ENCODE peak calls at places on chromosomes 5 and 9, in seven cellular contexts. One of them, this sample, is unnamed.

GRCh38 chr9:82810902-82811301 is 252.0 kb downstream of the RASEF start:
- DNase-seq in Right ventricle myocardium inferior: no peak
- DNase-seq in thyroid gland: no peak
- DNase-seq in fibroblast of the conjunctiva: peak; percentile 14
- DNase-seq in BE2C: no peak
- DNase-seq in DMS53: peak; percentile 90
- DNase-seq in A549: peak; percentile 52
- DNase-seq in this sample: peak; percentile 72

GRCh38 chr5:169667896-169668674 is 31.0 kb downstream of the DOCK2 start:
- DNase-seq in Right ventricle myocardium inferior: no peak
- DNase-seq in thyroid gland: no peak
- DNase-seq in fibroblast of the conjunctiva: no peak
- DNase-seq in BE2C: no peak
- DNase-seq in DMS53: peak; percentile 17
- DNase-seq in A549: peak; percentile 80
- DNase-seq in this sample: peak; percentile 94

GRCh38 chr5:150258126-150258525 is 31.4 kb downstream of the CAMK2A start:
- DNase-seq in Right ventricle myocardium inferior: no peak
- DNase-seq in thyroid gland: no peak
- DNase-seq in fibroblast of the conjunctiva: no peak
- DNase-seq in BE2C: no peak
- DNase-seq in DMS53: no peak
- DNase-seq in A549: no peak
- DNase-seq in this sample: peak; percentile 85

GRCh38 chr9:23743041-23743440 is 83.0 kb downstream of the ELAVL2 start:
- DNase-seq in Right ventricle myocardium inferior: no peak
- DNase-seq in thyroid gland: no peak
- DNase-seq in fibroblast of the conjunctiva: no peak
- DNase-seq in BE2C: no peak
- DNase-seq in DMS53: no peak
- DNase-seq in A549: no peak
- DNase-seq in this sample: no peak

GRCh38 chr5:81803812-81804211 is 52.9 kb upstream of the SSBP2 start:
- DNase-seq in Right ventricle myocardium inferior: no peak
- DNase-seq in thyroid gland: no peak
- DNase-seq in fibroblast of the conjunctiva: no peak
- DNase-seq in BE2C: no peak
- DNase-seq in DMS53: no peak
- DNase-seq in A549: no peak
- DNase-seq in this sample: no peak

GRCh38 chr5:90418214-90418613 is 8.7 kb upstream of the CETN3 start:
- DNase-seq in Right ventricle myocardium inferior: no peak
- DNase-seq in thyroid gland: no peak
- DNase-seq in fibroblast of the conjunctiva: no peak
- DNase-seq in BE2C: no peak
- DNase-seq in DMS53: no peak
- DNase-seq in A549: no peak
- DNase-seq in this sample: no peak

GRCh38 chr5:148113243-148113642 is 49.5 kb downstream of the SPINK5 start:
- DNase-seq in Right ventricle myocardium inferior: no peak
- DNase-seq in thyroid gland: no peak
- DNase-seq in fibroblast of the conjunctiva: no peak
- DNase-seq in BE2C: no peak
- DNase-seq in DMS53: peak; percentile 47
- DNase-seq in A549: no peak
- DNase-seq in this sample: no peak

GRCh38 chr5:180519098-180519497 is 24.9 kb downstream of the CNOT6 start:
- DNase-seq in Right ventricle myocardium inferior: no peak
- DNase-seq in thyroid gland: no peak
- DNase-seq in fibroblast of the conjunctiva: no peak
- DNase-seq in BE2C: no peak
- DNase-seq in DMS53: no peak
- DNase-seq in A549: no peak
- DNase-seq in this sample: no peak

GRCh38 chr5:150138551-150139265 is 16.9 kb downstream of the PDGFRB start:
- DNase-seq in Right ventricle myocardium inferior: peak; percentile 78
- DNase-seq in thyroid gland: peak; percentile 63
- DNase-seq in fibroblast of the conjunctiva: peak; percentile 69
- DNase-seq in BE2C: no peak
- DNase-seq in DMS53: no peak
- DNase-seq in A549: no peak
- DNase-seq in this sample: no peak

GRCh38 chr5:118557103-118557805 is 431.1 kb downstream of the DTWD2 start:
- DNase-seq in Right ventricle myocardium inferior: no peak
- DNase-seq in thyroid gland: no peak
- DNase-seq in fibroblast of the conjunctiva: no peak
- DNase-seq in BE2C: no peak
- DNase-seq in DMS53: no peak
- DNase-seq in A549: no peak
- DNase-seq in this sample: peak; percentile 96

GRCh38 chr5:143147918-143148317 is 255.6 kb downstream of the NR3C1 start:
- DNase-seq in Right ventricle myocardium inferior: no peak
- DNase-seq in thyroid gland: no peak
- DNase-seq in fibroblast of the conjunctiva: no peak
- DNase-seq in BE2C: no peak
- DNase-seq in DMS53: no peak
- DNase-seq in A549: no peak
- DNase-seq in this sample: no peak

GRCh38 chr9:86687788-86688187 is 259.5 kb downstream of the GAS1 start:
- DNase-seq in Right ventricle myocardium inferior: no peak
- DNase-seq in thyroid gland: no peak
- DNase-seq in fibroblast of the conjunctiva: no peak
- DNase-seq in BE2C: no peak
- DNase-seq in DMS53: no peak
- DNase-seq in A549: no peak
- DNase-seq in this sample: no peak